ENCODE peak calls at places on chromosomes 7 and 10, in six cellular contexts. B is amygdala; R is thyroid gland; P is Kasumi-1; E is adrenal gland; Q is activated CD8-positive, alpha-beta memory T cell treated with anti-CD3 and anti-CD28 coated beads for 48 hours. D is an unnamed sample.

GRCh38 chr7:28473567-28474266 is 61.4 kb downstream of the CREB5 start:
- DNase-seq in P (no peak), Q (no peak), B (no peak), R (no peak), E (no peak), D (no peak)

GRCh38 chr7:121138262-121138933 is 149.9 kb downstream of the CPED1 start:
- DNase-seq in P (no peak), B (no peak), Q (no peak), R (no peak), E (no peak), D (peak)

GRCh38 chr7:70380315-70381027 is 751.5 kb upstream of the GALNT17 start:
- DNase-seq in Q (no peak), P (no peak), E (no peak), B (no peak), R (peak), D (no peak)

GRCh38 chr7:143910473-143911248 is 8.7 kb upstream of the TCAF1 start:
- DNase-seq in B (no peak), Q (no peak), P (no peak), E (no peak), R (no peak), D (no peak)

GRCh38 chr10:77236700-77237099 is 400.9 kb downstream of the KCNMA1 start:
- DNase-seq in E (no peak), B (no peak), R (no peak), Q (no peak), P (no peak), D (no peak)

GRCh38 chr7:140214075-140214684 is 37.4 kb upstream of the KDM7A start:
- DNase-seq in R (peak), Q (no peak), P (no peak), E (no peak), B (no peak), D (no peak)

GRCh38 chr7:25124485-25125136 is 449 bp downstream of the CYCS start:
- DNase-seq in P (no peak), E (peak), B (no peak), Q (no peak), R (peak), D (peak)

GRCh38 chr7:133165001-133165400 is 83.1 kb upstream of the CHCHD3 start:
- DNase-seq in R (no peak), P (no peak), Q (no peak), B (no peak), E (no peak), D (no peak)

GRCh38 chr10:6386346-6386745 is 183.6 kb downstream of the PFKFB3 start:
- DNase-seq in E (no peak), B (no peak), P (no peak), Q (no peak), R (peak), D (no peak)

GRCh38 chr7:98619450-98620321 is 2.6 kb downstream of the NPTX2 start:
- DNase-seq in E (peak), P (no peak), R (no peak), Q (no peak), B (no peak), D (no peak)

GRCh38 chr7:50752422-50752821 is 30.3 kb downstream of the GRB10 start:
- DNase-seq in R (no peak), B (no peak), Q (no peak), P (no peak), E (no peak), D (no peak)

GRCh38 chr10:135601-136464 is 578 bp downstream of the ZMYND11 start:
- DNase-seq in R (peak), P (peak), B (peak), E (peak), Q (peak), D (peak)

GRCh38 chr7:130947792-130948580 is 214.0 kb upstream of the KLF14 start:
- DNase-seq in R (no peak), E (no peak), B (no peak), P (no peak), Q (no peak), D (no peak)

GRCh38 chr7:98565114-98565513 is 52.0 kb upstream of the NPTX2 start:
- DNase-seq in Q (no peak), E (no peak), B (no peak), P (no peak), R (no peak), D (no peak)

GRCh38 chr7:90595801-90596683 is at the start of gene CDK14:
- DNase-seq in P (peak), Q (peak), R (peak), B (peak), E (peak), D (peak)

GRCh38 chr7:105934577-105935185 is 28.4 kb upstream of the CDHR3 start:
- DNase-seq in B (no peak), Q (no peak), P (peak), E (peak), R (peak), D (no peak)

GRCh38 chr7:92639213-92639896 is 49.2 kb upstream of the FAM133B start:
- DNase-seq in E (no peak), B (no peak), P (peak), R (no peak), Q (no peak), D (no peak)

GRCh38 chr7:110809832-110810231 is 281.1 kb upstream of the LRRN3 start:
- DNase-seq in P (no peak), Q (no peak), B (no peak), R (no peak), E (no peak), D (no peak)

GRCh38 chr7:13017881-13018280 is 330.4 kb downstream of the ARL4A start:
- DNase-seq in Q (no peak), E (no peak), R (no peak), B (no peak), P (no peak), D (no peak)

GRCh38 chr7:22695476-22696132 is 31.4 kb upstream of the IL6 start:
- DNase-seq in R (peak), P (no peak), E (no peak), B (no peak), Q (no peak), D (no peak)

GRCh38 chr7:32481921-32482320 is 8.3 kb downstream of the LSM5 start:
- DNase-seq in P (no peak), B (no peak), R (no peak), Q (no peak), E (no peak), D (no peak)

GRCh38 chr7:79529896-79530235 is 76.4 kb upstream of the MAGI2 start:
- DNase-seq in P (no peak), R (no peak), B (no peak), Q (no peak), E (no peak), D (no peak)

GRCh38 chr7:105906169-105906568 is 29.8 kb upstream of the ATXN7L1 start:
- DNase-seq in E (no peak), B (no peak), P (no peak), Q (no peak), R (no peak), D (no peak)

GRCh38 chr10:129161184-129161583 is 305.9 kb upstream of the MGMT start:
- DNase-seq in E (no peak), Q (no peak), P (no peak), B (no peak), R (no peak), D (no peak)

GRCh38 chr7:68529221-68529620 is 1069.1 kb upstream of the AUTS2 start:
- DNase-seq in R (no peak), P (no peak), B (no peak), E (no peak), Q (no peak), D (no peak)

GRCh38 chr10:15624405-15625191 is 95.1 kb downstream of the ITGA8 start:
- DNase-seq in Q (no peak), P (no peak), E (no peak), R (no peak), B (no peak), D (no peak)

GRCh38 chr10:69861251-69862240 is 59.8 kb downstream of the COL13A1 start:
- DNase-seq in P (no peak), E (no peak), B (no peak), R (peak), Q (no peak), D (no peak)

GRCh38 chr10:70267161-70267933 is 16.5 kb downstream of the NPFFR1 start:
- DNase-seq in R (no peak), E (peak), B (no peak), P (no peak), Q (no peak), D (peak)

GRCh38 chr10:50367732-50368131 is 116.4 kb upstream of the ASAH2 start:
- DNase-seq in P (peak), E (no peak), B (no peak), R (peak), Q (no peak), D (peak)

GRCh38 chr10:86649471-86650150 is 4.7 kb upstream of the OPN4 start:
- DNase-seq in B (no peak), P (no peak), R (no peak), E (peak), Q (no peak), D (no peak)

GRCh38 chr10:122127943-122128342 is 139.0 kb downstream of the TACC2 start:
- DNase-seq in B (no peak), R (peak), Q (no peak), P (no peak), E (no peak), D (no peak)